ENCODE peak calls at places on chromosomes 16 and 17, in four cellular contexts. One of them, this sample, is unnamed. For H3K9me2, the result is how much of the 10 kb centered on the place peaks cover.

GRCh38 chr16:7339700-7340099 is 7.1 kb downstream of the RBFOX1 start:
- DNase-seq in HCT116: no peak
- DNase-seq in hepatocyte: no peak
- DNase-seq in MM.1S: no peak
- DNase-seq in this sample: no peak

GRCh38 chr17:79011451-79012147 is 2.0 kb upstream of the CANT1 start:
- DNase-seq in MM.1S: no peak
- DNase-seq in HCT116: peak
- DNase-seq in hepatocyte: no peak
- DNase-seq in this sample: peak

GRCh38 chr16:56841233-56841632 is 23.8 kb upstream of the SLC12A3 start:
- DNase-seq in HCT116: no peak
- DNase-seq in hepatocyte: no peak
- DNase-seq in MM.1S: no peak
- DNase-seq in this sample: no peak

GRCh38 chr16:61798741-61799140 is 237.5 kb downstream of the CDH8 start:
- DNase-seq in HCT116: no peak
- DNase-seq in MM.1S: no peak
- DNase-seq in hepatocyte: no peak
- DNase-seq in this sample: no peak

GRCh38 chr17:83171661-83172060 is 92.3 kb downstream of the METRNL start:
- DNase-seq in MM.1S: no peak
- DNase-seq in hepatocyte: peak
- DNase-seq in HCT116: no peak
- DNase-seq in this sample: no peak

GRCh38 chr17:57724729-57725125 is 20.4 kb downstream of the CCDC182 start:
- DNase-seq in HCT116: no peak
- DNase-seq in hepatocyte: no peak
- DNase-seq in MM.1S: no peak
- DNase-seq in this sample: no peak

GRCh38 chr16:53043986-53044571 is 8.6 kb downstream of the CHD9NB start:
- DNase-seq in MM.1S: no peak
- DNase-seq in hepatocyte: peak
- DNase-seq in HCT116: no peak
- DNase-seq in this sample: peak

GRCh38 chr17:151004-151403 is 13.6 kb downstream of the SCGB1C2 start:
- DNase-seq in HCT116: no peak
- DNase-seq in MM.1S: no peak
- DNase-seq in hepatocyte: no peak
- DNase-seq in this sample: no peak

GRCh38 chr16:50166511-50167500 is 13.7 kb downstream of the TENT4B start:
- DNase-seq in hepatocyte: no peak
- DNase-seq in HCT116: no peak
- DNase-seq in MM.1S: no peak
- DNase-seq in this sample: no peak

GRCh38 chr17:73091770-73092517 is 544 bp downstream of the SLC39A11 start:
- DNase-seq in HCT116: no peak
- DNase-seq in hepatocyte: peak
- DNase-seq in MM.1S: no peak
- DNase-seq in this sample: peak

GRCh38 chr16:29675811-29676643 is 3.0 kb upstream of the QPRT start:
- DNase-seq in MM.1S: peak
- DNase-seq in HCT116: peak
- DNase-seq in hepatocyte: no peak
- DNase-seq in this sample: no peak

GRCh38 chr17:34852141-34852540 is 109.1 kb downstream of the CCT6B start:
- DNase-seq in HCT116: no peak
- DNase-seq in MM.1S: no peak
- DNase-seq in hepatocyte: no peak
- DNase-seq in this sample: no peak

GRCh38 chr17:30864636-30865035 is 32.9 kb downstream of the ATAD5 start:
- DNase-seq in MM.1S: no peak
- DNase-seq in hepatocyte: no peak
- DNase-seq in HCT116: no peak
- DNase-seq in this sample: no peak

GRCh38 chr16:77763994-77764393 is 24.4 kb upstream of the VAT1L start:
- DNase-seq in HCT116: no peak
- DNase-seq in MM.1S: no peak
- DNase-seq in hepatocyte: no peak
- DNase-seq in this sample: no peak

GRCh38 chr17:39566092-39566491 is 41.6 kb downstream of the NEUROD2 start:
- DNase-seq in hepatocyte: no peak
- DNase-seq in MM.1S: no peak
- DNase-seq in HCT116: no peak
- DNase-seq in this sample: no peak

DNA sequence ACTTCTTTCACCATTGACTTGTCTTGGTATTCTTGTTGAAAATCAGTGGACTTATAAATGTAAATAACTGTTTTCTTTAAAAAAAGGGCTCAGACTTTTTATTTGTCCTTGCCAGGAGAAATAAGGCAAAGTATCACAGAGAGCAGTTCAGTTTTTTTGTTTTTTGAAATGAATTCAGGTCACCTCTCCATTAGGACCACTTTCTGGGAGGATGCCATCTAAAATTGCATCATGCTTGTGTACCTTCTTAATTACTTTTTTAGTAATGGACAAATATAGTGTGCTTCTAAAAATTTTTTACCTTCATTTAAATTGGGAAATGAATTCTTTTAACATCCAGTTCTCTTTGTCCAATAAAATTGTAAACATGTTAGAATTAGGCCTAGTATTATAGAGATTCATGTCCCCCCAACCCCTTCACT is 210.0 kb downstream of the BCAS3 start:
- DNase-seq in HCT116: no peak
- DNase-seq in hepatocyte: no peak
- DNase-seq in MM.1S: no peak
- DNase-seq in this sample: no peak
- H2AFZ ChIP-seq in HCT116: no peak
- H2AFZ ChIP-seq in hepatocyte: peak
- H2AFZ ChIP-seq in MM.1S: peak
- H2AFZ ChIP-seq in this sample: peak

GRCh38 chr17:45894022-45894784 is at the start of gene MAPT:
- DNase-seq in MM.1S: peak
- DNase-seq in HCT116: peak
- DNase-seq in hepatocyte: peak
- DNase-seq in this sample: peak

GRCh38 chr17:45900136-45900535 is 5.8 kb downstream of the MAPT start:
- DNase-seq in MM.1S: no peak
- DNase-seq in HCT116: no peak
- DNase-seq in hepatocyte: no peak
- DNase-seq in this sample: no peak

GRCh38 chr17:45895304-45895968 is 1.1 kb downstream of the MAPT start:
- DNase-seq in HCT116: no peak
- DNase-seq in hepatocyte: peak
- DNase-seq in MM.1S: no peak
- DNase-seq in this sample: no peak

GRCh38 chr17:45895969-45896793 is 1.8 kb downstream of the MAPT start:
- DNase-seq in HCT116: no peak
- DNase-seq in hepatocyte: no peak
- DNase-seq in MM.1S: no peak
- DNase-seq in this sample: no peak

GRCh38 chr17:45896803-45897693 is 2.7 kb downstream of the MAPT start:
- DNase-seq in HCT116: no peak
- DNase-seq in MM.1S: no peak
- DNase-seq in hepatocyte: no peak
- DNase-seq in this sample: no peak
- TF ChIP-seq EZH2 in HCT116: no peak
- TF ChIP-seq EZH2 in MM.1S: no peak
- TF ChIP-seq EZH2 in hepatocyte: peak
- TF ChIP-seq EZH2 in this sample: no peak

DNA sequence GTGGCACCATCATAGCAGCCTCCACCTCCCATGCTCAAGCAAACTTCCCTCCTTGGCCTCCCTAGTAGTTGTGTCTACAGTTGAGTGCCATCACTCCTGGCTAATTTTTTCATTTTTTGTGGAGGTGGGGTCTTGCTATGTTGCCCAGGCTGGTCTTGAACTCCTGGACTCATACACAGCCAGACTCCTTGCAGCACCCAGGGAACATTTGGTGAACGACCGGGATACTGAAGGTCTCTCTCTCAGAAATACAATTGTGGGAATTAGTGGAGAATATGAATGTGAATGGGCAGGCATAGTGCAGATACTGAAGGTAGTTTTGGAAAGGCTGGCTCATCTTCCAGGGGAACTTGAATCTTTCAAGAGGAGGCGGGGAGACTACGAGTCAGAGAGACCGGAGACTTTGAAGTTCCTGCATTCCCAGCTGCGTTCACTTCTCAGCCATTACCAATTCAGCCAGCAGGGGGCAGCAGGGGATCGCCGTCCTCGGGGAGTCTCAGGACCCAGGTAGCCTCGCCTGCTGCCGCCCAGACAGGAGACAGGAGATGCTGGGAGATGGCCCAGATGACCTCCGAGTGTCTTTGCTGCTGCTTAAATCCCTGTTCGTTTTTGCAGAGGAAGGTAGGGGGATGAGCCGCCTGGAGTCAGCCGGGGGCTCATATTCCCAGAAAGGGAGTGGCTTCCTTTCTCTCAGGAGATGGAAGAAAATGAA is 68.6 kb downstream of the HAPSTR1 start:
- DNase-seq in HCT116: peak
- DNase-seq in hepatocyte: peak
- DNase-seq in MM.1S: peak
- DNase-seq in this sample: peak
- H3K9me2 ChIP-seq in HCT116: under half
- H3K9me2 ChIP-seq in hepatocyte: under half
- H3K9me2 ChIP-seq in MM.1S: under half
- H3K9me2 ChIP-seq in this sample: under half

GRCh38 chr17:71535311-71535710 is 585.5 kb upstream of the SOX9 start:
- DNase-seq in hepatocyte: no peak
- DNase-seq in MM.1S: no peak
- DNase-seq in HCT116: no peak
- DNase-seq in this sample: no peak
- H2AFZ ChIP-seq in hepatocyte: no peak
- H2AFZ ChIP-seq in MM.1S: no peak
- H2AFZ ChIP-seq in HCT116: no peak
- H2AFZ ChIP-seq in this sample: no peak

GRCh38 chr17:48754500-48755261 is 26.1 kb upstream of the HOXB13 start:
- DNase-seq in hepatocyte: no peak
- DNase-seq in MM.1S: no peak
- DNase-seq in HCT116: no peak
- DNase-seq in this sample: no peak
- TF ChIP-seq EZH2 in hepatocyte: peak
- TF ChIP-seq EZH2 in MM.1S: no peak
- TF ChIP-seq EZH2 in HCT116: no peak
- TF ChIP-seq EZH2 in this sample: no peak

DNA sequence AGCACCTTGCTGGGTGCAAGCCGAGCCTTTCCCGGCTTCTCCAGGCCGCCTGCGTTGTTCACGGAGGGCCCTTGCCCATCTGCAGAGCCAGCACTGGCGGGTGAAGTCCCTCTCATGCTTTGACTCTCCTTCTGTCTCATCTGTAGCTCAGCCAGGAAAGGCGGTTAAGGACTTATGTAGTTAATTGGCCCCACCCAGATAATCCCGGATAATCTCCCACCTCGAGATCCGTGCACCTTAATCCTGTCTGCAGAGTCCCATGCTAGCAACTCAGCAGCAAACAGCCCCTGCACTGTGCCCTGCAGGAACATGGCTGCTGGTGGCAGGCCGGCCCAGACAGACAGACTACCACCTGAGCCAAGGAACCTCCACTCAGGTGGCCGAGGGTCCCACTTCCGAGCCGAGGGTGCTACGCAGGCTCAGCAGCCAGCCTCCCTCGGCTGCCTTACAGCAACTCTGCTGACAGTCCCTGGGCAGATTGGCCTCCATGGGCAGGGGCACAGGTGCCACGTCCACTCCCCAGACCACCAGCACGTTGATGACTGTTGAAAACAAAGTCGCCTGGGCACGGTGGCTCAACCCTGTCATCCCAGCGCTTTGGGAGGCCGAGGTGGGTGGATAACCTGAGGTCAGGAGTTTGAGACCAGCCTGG is 16.9 kb downstream of the RAB40C start:
- DNase-seq in HCT116: no peak
- DNase-seq in MM.1S: no peak
- DNase-seq in hepatocyte: no peak
- DNase-seq in this sample: no peak
- H3K9me2 ChIP-seq in HCT116: under half
- H3K9me2 ChIP-seq in MM.1S: under half
- H3K9me2 ChIP-seq in hepatocyte: under half
- H3K9me2 ChIP-seq in this sample: under half

GRCh38 chr16:11032000-11032921 is 87.9 kb downstream of the CLEC16A start:
- DNase-seq in hepatocyte: no peak
- DNase-seq in MM.1S: no peak
- DNase-seq in HCT116: no peak
- DNase-seq in this sample: no peak

GRCh38 chr16:11034481-11034931 is 90.1 kb downstream of the CLEC16A start:
- DNase-seq in MM.1S: no peak
- DNase-seq in hepatocyte: no peak
- DNase-seq in HCT116: no peak
- DNase-seq in this sample: no peak

GRCh38 chr16:11030990-11031510 is 86.7 kb downstream of the CLEC16A start:
- DNase-seq in hepatocyte: no peak
- DNase-seq in MM.1S: no peak
- DNase-seq in HCT116: no peak
- DNase-seq in this sample: no peak

GRCh38 chr16:11034005-11034404 is 89.6 kb downstream of the CLEC16A start:
- DNase-seq in hepatocyte: no peak
- DNase-seq in MM.1S: no peak
- DNase-seq in HCT116: no peak
- DNase-seq in this sample: no peak

GRCh38 chr16:11032922-11033291 is 88.5 kb downstream of the CLEC16A start:
- DNase-seq in HCT116: no peak
- DNase-seq in MM.1S: no peak
- DNase-seq in hepatocyte: peak
- DNase-seq in this sample: no peak
- H2AFZ ChIP-seq in HCT116: no peak
- H2AFZ ChIP-seq in MM.1S: no peak
- H2AFZ ChIP-seq in hepatocyte: no peak
- H2AFZ ChIP-seq in this sample: no peak

GRCh38 chr16:89078172-89078571 is 15.5 kb upstream of the ACSF3 start:
- DNase-seq in MM.1S: no peak
- DNase-seq in HCT116: no peak
- DNase-seq in hepatocyte: no peak
- DNase-seq in this sample: no peak
- TF ChIP-seq EZH2 in MM.1S: no peak
- TF ChIP-seq EZH2 in HCT116: no peak
- TF ChIP-seq EZH2 in hepatocyte: no peak
- TF ChIP-seq EZH2 in this sample: peak

DNA sequence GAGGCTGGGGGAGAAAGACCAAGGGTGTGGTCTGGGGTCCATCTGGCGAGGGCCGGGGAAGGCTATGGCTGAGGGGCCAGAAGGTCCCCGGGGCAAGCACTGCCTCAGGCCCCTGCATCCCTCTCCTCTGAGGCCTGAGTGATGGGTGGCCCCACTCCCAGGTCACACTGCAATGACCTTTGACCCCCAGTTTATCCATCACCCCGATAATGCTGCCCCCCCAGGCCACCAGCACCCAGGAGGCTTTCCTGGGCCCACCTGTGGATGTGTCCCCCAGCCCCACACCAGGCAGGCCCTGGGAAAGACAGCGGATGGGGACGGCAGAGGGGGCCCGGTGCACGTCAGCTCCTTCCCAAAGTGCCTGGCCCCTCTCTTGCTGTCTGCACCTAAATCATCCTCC is 22.5 kb upstream of the CACNA1H start:
- DNase-seq in MM.1S: no peak
- DNase-seq in HCT116: no peak
- DNase-seq in hepatocyte: no peak
- DNase-seq in this sample: no peak
- H3K9me2 ChIP-seq in MM.1S: under half
- H3K9me2 ChIP-seq in HCT116: under half
- H3K9me2 ChIP-seq in hepatocyte: under half
- H3K9me2 ChIP-seq in this sample: under half

This sample was measured in PC-9.